ENCODE peak calls at places on chromosomes 5 and 9, in seven cellular contexts. One of them, this sample, is unnamed.

GRCh38 chr5:163221581-163221980 is 215.8 kb upstream of the CCNG1 start:
- DNase-seq in kidney tubule cell: no peak
- DNase-seq in GM12865: no peak
- DNase-seq in tibial nerve: no peak
- DNase-seq in NCI-H1105: no peak
- DNase-seq in right lobe of liver: no peak
- DNase-seq in posterior vena cava: no peak
- DNase-seq in this sample: no peak

GRCh38 chr5:167759411-167759821 is 532.0 kb upstream of the WWC1 start:
- DNase-seq in posterior vena cava: no peak
- DNase-seq in right lobe of liver: no peak
- DNase-seq in GM12865: no peak
- DNase-seq in tibial nerve: no peak
- DNase-seq in NCI-H1105: no peak
- DNase-seq in kidney tubule cell: peak; percentile 100
- DNase-seq in this sample: no peak

GRCh38 chr5:174409070-174409469 is 315.3 kb upstream of the MSX2 start:
- DNase-seq in GM12865: no peak
- DNase-seq in NCI-H1105: no peak
- DNase-seq in posterior vena cava: no peak
- DNase-seq in kidney tubule cell: no peak
- DNase-seq in right lobe of liver: no peak
- DNase-seq in tibial nerve: no peak
- DNase-seq in this sample: no peak

GRCh38 chr5:150787659-150788058 is 9.1 kb downstream of the SMIM3 start:
- DNase-seq in kidney tubule cell: peak; percentile 18
- DNase-seq in posterior vena cava: no peak
- DNase-seq in GM12865: no peak
- DNase-seq in NCI-H1105: no peak
- DNase-seq in tibial nerve: no peak
- DNase-seq in right lobe of liver: no peak
- DNase-seq in this sample: no peak

GRCh38 chr9:77897292-77897691 is 134.3 kb downstream of the GNAQ start:
- DNase-seq in NCI-H1105: peak; percentile 81
- DNase-seq in right lobe of liver: no peak
- DNase-seq in tibial nerve: no peak
- DNase-seq in posterior vena cava: no peak
- DNase-seq in GM12865: peak; percentile 22
- DNase-seq in kidney tubule cell: no peak
- DNase-seq in this sample: no peak

GRCh38 chr9:105912157-105912867 is 218.0 kb downstream of the TMEM38B start:
- DNase-seq in tibial nerve: no peak
- DNase-seq in kidney tubule cell: no peak
- DNase-seq in GM12865: no peak
- DNase-seq in NCI-H1105: no peak
- DNase-seq in posterior vena cava: no peak
- DNase-seq in right lobe of liver: no peak
- DNase-seq in this sample: no peak

GRCh38 chr5:76582252-76583162 is 40.7 kb downstream of the F2RL2 start:
- DNase-seq in posterior vena cava: no peak
- DNase-seq in GM12865: peak; percentile 71
- DNase-seq in tibial nerve: no peak
- DNase-seq in kidney tubule cell: no peak
- DNase-seq in right lobe of liver: no peak
- DNase-seq in NCI-H1105: no peak
- DNase-seq in this sample: no peak

GRCh38 chr9:78354324-78354973 is 57.5 kb downstream of the PSAT1 start:
- DNase-seq in right lobe of liver: no peak
- DNase-seq in posterior vena cava: no peak
- DNase-seq in kidney tubule cell: no peak
- DNase-seq in tibial nerve: no peak
- DNase-seq in NCI-H1105: no peak
- DNase-seq in GM12865: no peak
- DNase-seq in this sample: no peak

GRCh38 chr5:140038373-140038957 is 4.6 kb downstream of the NRG2 start:
- DNase-seq in right lobe of liver: no peak
- DNase-seq in kidney tubule cell: peak; percentile 27
- DNase-seq in tibial nerve: no peak
- DNase-seq in NCI-H1105: no peak
- DNase-seq in GM12865: peak; percentile 63
- DNase-seq in posterior vena cava: no peak
- DNase-seq in this sample: no peak

GRCh38 chr5:136781464-136781863 is 416.1 kb upstream of the TRPC7 start:
- DNase-seq in GM12865: no peak
- DNase-seq in kidney tubule cell: peak; percentile 3
- DNase-seq in tibial nerve: no peak
- DNase-seq in right lobe of liver: no peak
- DNase-seq in NCI-H1105: no peak
- DNase-seq in posterior vena cava: no peak
- DNase-seq in this sample: no peak

GRCh38 chr5:153746440-153746839 is 256.0 kb downstream of the GRIA1 start:
- DNase-seq in posterior vena cava: no peak
- DNase-seq in GM12865: no peak
- DNase-seq in NCI-H1105: no peak
- DNase-seq in right lobe of liver: no peak
- DNase-seq in tibial nerve: no peak
- DNase-seq in kidney tubule cell: no peak
- DNase-seq in this sample: no peak